ENCODE peak calls at places on chromosomes 2 and 18, in eight cellular contexts. One of them, this sample, is unnamed.

GRCh38 chr2:29841386-29842004 is 79.9 kb downstream of the ALK start:
- DNase-seq in lung: no peak
- DNase-seq in neural crest cell: peak
- DNase-seq in hepatocyte: peak
- DNase-seq in WTC11: peak
- DNase-seq in esophagus muscularis mucosa: no peak
- DNase-seq in lower lobe of right lung: no peak
- DNase-seq in AG10803: peak
- DNase-seq in this sample: peak

GRCh38 chr2:154992826-154993225 is 294.3 kb downstream of the KCNJ3 start:
- DNase-seq in lung: no peak
- DNase-seq in neural crest cell: no peak
- DNase-seq in hepatocyte: no peak
- DNase-seq in WTC11: no peak
- DNase-seq in esophagus muscularis mucosa: no peak
- DNase-seq in lower lobe of right lung: no peak
- DNase-seq in AG10803: no peak
- DNase-seq in this sample: no peak

GRCh38 chr2:55048925-55049793 is 1.1 kb downstream of the RTN4 start:
- DNase-seq in lung: peak
- DNase-seq in neural crest cell: peak
- DNase-seq in hepatocyte: peak
- DNase-seq in WTC11: peak
- DNase-seq in esophagus muscularis mucosa: peak
- DNase-seq in lower lobe of right lung: peak
- DNase-seq in AG10803: peak
- DNase-seq in this sample: peak

GRCh38 chr2:105085525-105085924 is 47.7 kb downstream of the MRPS9 start:
- DNase-seq in lung: no peak
- DNase-seq in neural crest cell: no peak
- DNase-seq in hepatocyte: no peak
- DNase-seq in WTC11: no peak
- DNase-seq in esophagus muscularis mucosa: no peak
- DNase-seq in lower lobe of right lung: no peak
- DNase-seq in AG10803: no peak
- DNase-seq in this sample: no peak

GRCh38 chr2:37858197-37858711 is 66.8 kb upstream of the RMDN2 start:
- DNase-seq in lung: no peak
- DNase-seq in neural crest cell: no peak
- DNase-seq in hepatocyte: no peak
- DNase-seq in WTC11: no peak
- DNase-seq in esophagus muscularis mucosa: no peak
- DNase-seq in lower lobe of right lung: no peak
- DNase-seq in AG10803: peak
- DNase-seq in this sample: no peak

GRCh38 chr18:7541835-7542234 is 25.3 kb upstream of the PTPRM start:
- DNase-seq in lung: no peak
- DNase-seq in neural crest cell: no peak
- DNase-seq in hepatocyte: no peak
- DNase-seq in WTC11: no peak
- DNase-seq in esophagus muscularis mucosa: no peak
- DNase-seq in lower lobe of right lung: no peak
- DNase-seq in AG10803: no peak
- DNase-seq in this sample: no peak

GRCh38 chr2:881204-881918 is 69.3 kb upstream of the SNTG2 start:
- DNase-seq in lung: no peak
- DNase-seq in neural crest cell: no peak
- DNase-seq in hepatocyte: no peak
- DNase-seq in WTC11: no peak
- DNase-seq in esophagus muscularis mucosa: no peak
- DNase-seq in lower lobe of right lung: no peak
- DNase-seq in AG10803: peak
- DNase-seq in this sample: no peak

GRCh38 chr2:16727256-16727655 is 61.6 kb upstream of the CYRIA start:
- DNase-seq in lung: no peak
- DNase-seq in neural crest cell: no peak
- DNase-seq in hepatocyte: no peak
- DNase-seq in WTC11: no peak
- DNase-seq in esophagus muscularis mucosa: no peak
- DNase-seq in lower lobe of right lung: no peak
- DNase-seq in AG10803: no peak
- DNase-seq in this sample: no peak

GRCh38 chr2:152564754-152565551 is 152.3 kb downstream of the PRPF40A start:
- DNase-seq in lung: no peak
- DNase-seq in neural crest cell: no peak
- DNase-seq in hepatocyte: no peak
- DNase-seq in WTC11: no peak
- DNase-seq in esophagus muscularis mucosa: no peak
- DNase-seq in lower lobe of right lung: no peak
- DNase-seq in AG10803: no peak
- DNase-seq in this sample: no peak

GRCh38 chr2:134944975-134945374 is 26.4 kb downstream of the CCNT2 start:
- DNase-seq in lung: no peak
- DNase-seq in neural crest cell: no peak
- DNase-seq in hepatocyte: no peak
- DNase-seq in WTC11: no peak
- DNase-seq in esophagus muscularis mucosa: no peak
- DNase-seq in lower lobe of right lung: no peak
- DNase-seq in AG10803: no peak
- DNase-seq in this sample: no peak

GRCh38 chr2:188122983-188123382 is 168.7 kb upstream of the GULP1 start:
- DNase-seq in lung: no peak
- DNase-seq in neural crest cell: no peak
- DNase-seq in hepatocyte: no peak
- DNase-seq in WTC11: no peak
- DNase-seq in esophagus muscularis mucosa: no peak
- DNase-seq in lower lobe of right lung: no peak
- DNase-seq in AG10803: no peak
- DNase-seq in this sample: no peak

GRCh38 chr2:171652411-171652775 is 34.9 kb upstream of the DYNC1I2 start:
- DNase-seq in lung: no peak
- DNase-seq in neural crest cell: no peak
- DNase-seq in hepatocyte: no peak
- DNase-seq in WTC11: no peak
- DNase-seq in esophagus muscularis mucosa: no peak
- DNase-seq in lower lobe of right lung: no peak
- DNase-seq in AG10803: peak
- DNase-seq in this sample: no peak

GRCh38 chr2:163698857-163699256 is 37.0 kb downstream of the FIGN start:
- DNase-seq in lung: no peak
- DNase-seq in neural crest cell: no peak
- DNase-seq in hepatocyte: no peak
- DNase-seq in WTC11: peak
- DNase-seq in esophagus muscularis mucosa: no peak
- DNase-seq in lower lobe of right lung: no peak
- DNase-seq in AG10803: no peak
- DNase-seq in this sample: no peak

GRCh38 chr18:30485078-30485477 is 557.5 kb downstream of the DSC3 start:
- DNase-seq in lung: no peak
- DNase-seq in neural crest cell: no peak
- DNase-seq in hepatocyte: no peak
- DNase-seq in WTC11: no peak
- DNase-seq in esophagus muscularis mucosa: no peak
- DNase-seq in lower lobe of right lung: no peak
- DNase-seq in AG10803: no peak
- DNase-seq in this sample: no peak

GRCh38 chr2:169324581-169325260 is 37.6 kb downstream of the LRP2 start:
- DNase-seq in lung: no peak
- DNase-seq in neural crest cell: no peak
- DNase-seq in hepatocyte: peak
- DNase-seq in WTC11: no peak
- DNase-seq in esophagus muscularis mucosa: no peak
- DNase-seq in lower lobe of right lung: no peak
- DNase-seq in AG10803: no peak
- DNase-seq in this sample: no peak

GRCh38 chr2:118202707-118203303 is 114.5 kb downstream of the INSIG2 start:
- DNase-seq in lung: peak
- DNase-seq in neural crest cell: peak
- DNase-seq in hepatocyte: peak
- DNase-seq in WTC11: peak
- DNase-seq in esophagus muscularis mucosa: peak
- DNase-seq in lower lobe of right lung: peak
- DNase-seq in AG10803: peak
- DNase-seq in this sample: peak

GRCh38 chr2:19119326-19120001 is 239.0 kb downstream of the OSR1 start:
- DNase-seq in lung: no peak
- DNase-seq in neural crest cell: peak
- DNase-seq in hepatocyte: no peak
- DNase-seq in WTC11: no peak
- DNase-seq in esophagus muscularis mucosa: no peak
- DNase-seq in lower lobe of right lung: no peak
- DNase-seq in AG10803: no peak
- DNase-seq in this sample: no peak

GRCh38 chr18:63168287-63168686 is 151.3 kb downstream of the BCL2 start:
- DNase-seq in lung: no peak
- DNase-seq in neural crest cell: no peak
- DNase-seq in hepatocyte: no peak
- DNase-seq in WTC11: no peak
- DNase-seq in esophagus muscularis mucosa: no peak
- DNase-seq in lower lobe of right lung: no peak
- DNase-seq in AG10803: no peak
- DNase-seq in this sample: no peak

GRCh38 chr18:73848656-73849055 is 299.0 kb downstream of the FBXO15 start:
- DNase-seq in lung: no peak
- DNase-seq in neural crest cell: no peak
- DNase-seq in hepatocyte: no peak
- DNase-seq in WTC11: no peak
- DNase-seq in esophagus muscularis mucosa: no peak
- DNase-seq in lower lobe of right lung: no peak
- DNase-seq in AG10803: peak
- DNase-seq in this sample: peak

GRCh38 chr2:189982087-189982486 is 80.4 kb downstream of the MSTN start:
- DNase-seq in lung: no peak
- DNase-seq in neural crest cell: no peak
- DNase-seq in hepatocyte: no peak
- DNase-seq in WTC11: no peak
- DNase-seq in esophagus muscularis mucosa: no peak
- DNase-seq in lower lobe of right lung: no peak
- DNase-seq in AG10803: no peak
- DNase-seq in this sample: no peak

DNA sequence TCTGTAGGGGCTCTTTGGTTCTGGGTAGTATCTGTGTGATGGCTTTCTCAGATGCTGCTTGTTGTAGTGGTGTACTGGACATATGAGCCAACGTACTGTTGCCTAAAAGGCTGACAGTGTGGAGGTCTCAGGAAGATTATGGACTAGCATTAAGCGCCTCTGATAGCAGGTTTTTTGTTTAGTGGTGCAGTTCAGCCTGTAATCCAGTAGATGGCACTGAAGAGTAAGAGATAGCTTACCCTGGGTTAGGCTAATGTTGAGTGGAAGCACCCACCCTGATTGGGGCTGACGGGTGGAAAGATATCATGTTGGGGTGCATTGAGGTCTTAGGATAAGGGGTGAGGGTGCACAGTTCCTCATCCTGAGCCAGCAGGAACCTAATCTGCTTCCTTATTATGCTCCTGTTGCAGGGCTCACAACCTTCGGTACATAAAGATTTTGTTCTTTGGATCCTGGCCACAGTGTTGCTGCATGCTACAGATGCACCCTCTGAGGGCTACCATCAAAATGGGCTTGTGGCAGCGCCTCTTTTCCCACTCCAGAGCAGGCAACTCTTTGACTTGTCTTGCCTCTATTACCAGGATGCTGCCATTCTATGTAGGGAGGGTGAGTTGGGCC is 79.6 kb downstream of the MSTN start:
- DNase-seq in lung: no peak
- DNase-seq in neural crest cell: no peak
- DNase-seq in hepatocyte: no peak
- DNase-seq in WTC11: no peak
- DNase-seq in esophagus muscularis mucosa: no peak
- DNase-seq in lower lobe of right lung: no peak
- DNase-seq in AG10803: no peak
- DNase-seq in this sample: no peak
- TF ChIP-seq CTCF in lung: no peak
- TF ChIP-seq CTCF in neural crest cell: peak
- TF ChIP-seq CTCF in hepatocyte: no peak
- TF ChIP-seq CTCF in WTC11: peak
- TF ChIP-seq CTCF in esophagus muscularis mucosa: no peak
- TF ChIP-seq CTCF in lower lobe of right lung: peak
- TF ChIP-seq CTCF in AG10803: peak
- TF ChIP-seq CTCF in this sample: no peak

GRCh38 chr2:204888222-204888621 is 342.9 kb downstream of the PARD3B start:
- DNase-seq in lung: no peak
- DNase-seq in neural crest cell: no peak
- DNase-seq in hepatocyte: no peak
- DNase-seq in WTC11: no peak
- DNase-seq in esophagus muscularis mucosa: no peak
- DNase-seq in lower lobe of right lung: no peak
- DNase-seq in AG10803: peak
- DNase-seq in this sample: no peak

GRCh38 chr2:204886713-204887112 is 341.4 kb downstream of the PARD3B start:
- DNase-seq in lung: no peak
- DNase-seq in neural crest cell: no peak
- DNase-seq in hepatocyte: no peak
- DNase-seq in WTC11: no peak
- DNase-seq in esophagus muscularis mucosa: no peak
- DNase-seq in lower lobe of right lung: no peak
- DNase-seq in AG10803: no peak
- DNase-seq in this sample: no peak

GRCh38 chr2:204885747-204886146 is 340.5 kb downstream of the PARD3B start:
- DNase-seq in lung: no peak
- DNase-seq in neural crest cell: no peak
- DNase-seq in hepatocyte: no peak
- DNase-seq in WTC11: peak
- DNase-seq in esophagus muscularis mucosa: no peak
- DNase-seq in lower lobe of right lung: no peak
- DNase-seq in AG10803: peak
- DNase-seq in this sample: no peak

GRCh38 chr2:204892506-204893255 is 347.4 kb downstream of the PARD3B start:
- DNase-seq in lung: no peak
- DNase-seq in neural crest cell: no peak
- DNase-seq in hepatocyte: no peak
- DNase-seq in WTC11: no peak
- DNase-seq in esophagus muscularis mucosa: no peak
- DNase-seq in lower lobe of right lung: no peak
- DNase-seq in AG10803: peak
- DNase-seq in this sample: no peak

GRCh38 chr2:204890680-204891079 is 345.4 kb downstream of the PARD3B start:
- DNase-seq in lung: no peak
- DNase-seq in neural crest cell: no peak
- DNase-seq in hepatocyte: no peak
- DNase-seq in WTC11: no peak
- DNase-seq in esophagus muscularis mucosa: no peak
- DNase-seq in lower lobe of right lung: no peak
- DNase-seq in AG10803: no peak
- DNase-seq in this sample: no peak
- TF ChIP-seq CTCF in lung: no peak
- TF ChIP-seq CTCF in neural crest cell: no peak
- TF ChIP-seq CTCF in hepatocyte: no peak
- TF ChIP-seq CTCF in WTC11: no peak
- TF ChIP-seq CTCF in esophagus muscularis mucosa: no peak
- TF ChIP-seq CTCF in lower lobe of right lung: no peak
- TF ChIP-seq CTCF in AG10803: no peak
- TF ChIP-seq CTCF in this sample: no peak

GRCh38 chr2:111618953-111619902 is 264.8 kb downstream of the ANAPC1 start:
- DNase-seq in lung: no peak
- DNase-seq in neural crest cell: no peak
- DNase-seq in hepatocyte: no peak
- DNase-seq in WTC11: no peak
- DNase-seq in esophagus muscularis mucosa: no peak
- DNase-seq in lower lobe of right lung: no peak
- DNase-seq in AG10803: peak
- DNase-seq in this sample: no peak
- TF ChIP-seq CTCF in lung: no peak
- TF ChIP-seq CTCF in neural crest cell: no peak
- TF ChIP-seq CTCF in hepatocyte: peak
- TF ChIP-seq CTCF in WTC11: no peak
- TF ChIP-seq CTCF in esophagus muscularis mucosa: peak
- TF ChIP-seq CTCF in lower lobe of right lung: no peak
- TF ChIP-seq CTCF in AG10803: no peak
- TF ChIP-seq CTCF in this sample: no peak

GRCh38 chr2:207142461-207142860 is 23.3 kb downstream of the KLF7 start:
- DNase-seq in lung: no peak
- DNase-seq in neural crest cell: no peak
- DNase-seq in hepatocyte: no peak
- DNase-seq in WTC11: no peak
- DNase-seq in esophagus muscularis mucosa: no peak
- DNase-seq in lower lobe of right lung: no peak
- DNase-seq in AG10803: peak
- DNase-seq in this sample: no peak
- TF ChIP-seq CTCF in lung: no peak
- TF ChIP-seq CTCF in neural crest cell: peak
- TF ChIP-seq CTCF in hepatocyte: peak
- TF ChIP-seq CTCF in WTC11: no peak
- TF ChIP-seq CTCF in esophagus muscularis mucosa: peak
- TF ChIP-seq CTCF in lower lobe of right lung: peak
- TF ChIP-seq CTCF in AG10803: peak
- TF ChIP-seq CTCF in this sample: no peak